ENCODE peak calls at places on chromosome 10, in five cellular contexts. One of them, this sample, is unnamed.

GRCh38 chr10:69377191-69377590 is 39.5 kb downstream of the TACR2 start:
- DNase-seq in RWPE1: no peak
- DNase-seq in CD4-positive, alpha-beta T cell: no peak
- DNase-seq in GM13976: no peak
- DNase-seq in mesothelial cell of epicardium: no peak
- DNase-seq in this sample: no peak

GRCh38 chr10:78950656-78951587 is 117.8 kb upstream of the ZMIZ1 start:
- DNase-seq in RWPE1: peak; percentile 97
- DNase-seq in CD4-positive, alpha-beta T cell: no peak
- DNase-seq in GM13976: no peak
- DNase-seq in mesothelial cell of epicardium: no peak
- DNase-seq in this sample: no peak

GRCh38 chr10:48790740-48791044 is 106.0 kb downstream of the WDFY4 start:
- DNase-seq in RWPE1: no peak
- DNase-seq in CD4-positive, alpha-beta T cell: no peak
- DNase-seq in GM13976: no peak
- DNase-seq in mesothelial cell of epicardium: no peak
- DNase-seq in this sample: no peak

GRCh38 chr10:104521901-104522827 is 118.9 kb upstream of the SORCS3 start:
- DNase-seq in RWPE1: no peak
- DNase-seq in CD4-positive, alpha-beta T cell: no peak
- DNase-seq in GM13976: no peak
- DNase-seq in mesothelial cell of epicardium: no peak
- DNase-seq in this sample: no peak

GRCh38 chr10:56622335-56622973 is 261.4 kb upstream of the ZWINT start:
- DNase-seq in RWPE1: no peak
- DNase-seq in CD4-positive, alpha-beta T cell: no peak
- DNase-seq in GM13976: peak; percentile 18
- DNase-seq in mesothelial cell of epicardium: no peak
- DNase-seq in this sample: peak; percentile 13

GRCh38 chr10:129864601-129865126 is 99.4 kb downstream of the EBF3 start:
- DNase-seq in RWPE1: no peak
- DNase-seq in CD4-positive, alpha-beta T cell: no peak
- DNase-seq in GM13976: no peak
- DNase-seq in mesothelial cell of epicardium: no peak
- DNase-seq in this sample: no peak

GRCh38 chr10:77156406-77156879 is 481.2 kb downstream of the KCNMA1 start:
- DNase-seq in RWPE1: no peak
- DNase-seq in CD4-positive, alpha-beta T cell: no peak
- DNase-seq in GM13976: no peak
- DNase-seq in mesothelial cell of epicardium: no peak
- DNase-seq in this sample: no peak

GRCh38 chr10:8331387-8331786 is 276.9 kb downstream of the GATA3 start:
- DNase-seq in RWPE1: no peak
- DNase-seq in CD4-positive, alpha-beta T cell: peak; percentile 4
- DNase-seq in GM13976: no peak
- DNase-seq in mesothelial cell of epicardium: no peak
- DNase-seq in this sample: no peak

GRCh38 chr10:19421664-19422063 is 373.1 kb downstream of the MALRD1 start:
- DNase-seq in RWPE1: no peak
- DNase-seq in CD4-positive, alpha-beta T cell: no peak
- DNase-seq in GM13976: no peak
- DNase-seq in mesothelial cell of epicardium: no peak
- DNase-seq in this sample: no peak

GRCh38 chr10:73601486-73601921 is 10.4 kb upstream of the USP54 start:
- DNase-seq in RWPE1: peak; percentile 87
- DNase-seq in CD4-positive, alpha-beta T cell: no peak
- DNase-seq in GM13976: no peak
- DNase-seq in mesothelial cell of epicardium: no peak
- DNase-seq in this sample: no peak

GRCh38 chr10:114967071-114967470 is 29.1 kb downstream of the TRUB1 start:
- DNase-seq in RWPE1: no peak
- DNase-seq in CD4-positive, alpha-beta T cell: no peak
- DNase-seq in GM13976: no peak
- DNase-seq in mesothelial cell of epicardium: no peak
- DNase-seq in this sample: no peak

GRCh38 chr10:131231965-131232541 is 79.5 kb downstream of the TCERG1L start:
- DNase-seq in RWPE1: no peak
- DNase-seq in CD4-positive, alpha-beta T cell: no peak
- DNase-seq in GM13976: no peak
- DNase-seq in mesothelial cell of epicardium: no peak
- DNase-seq in this sample: no peak

GRCh38 chr10:84762754-84763394 is 434.5 kb downstream of the CCSER2 start:
- DNase-seq in RWPE1: no peak
- DNase-seq in CD4-positive, alpha-beta T cell: no peak
- DNase-seq in GM13976: no peak
- DNase-seq in mesothelial cell of epicardium: no peak
- DNase-seq in this sample: no peak

GRCh38 chr10:21184216-21184615 is 287.1 kb upstream of the NEBL start:
- DNase-seq in RWPE1: peak; percentile 67
- DNase-seq in CD4-positive, alpha-beta T cell: no peak
- DNase-seq in GM13976: no peak
- DNase-seq in mesothelial cell of epicardium: no peak
- DNase-seq in this sample: no peak

GRCh38 chr10:10872035-10872673 is 145.5 kb upstream of the CELF2 start:
- DNase-seq in RWPE1: peak; percentile 45
- DNase-seq in CD4-positive, alpha-beta T cell: no peak
- DNase-seq in GM13976: no peak
- DNase-seq in mesothelial cell of epicardium: no peak
- DNase-seq in this sample: no peak

GRCh38 chr10:86592413-86592812 is 61.9 kb upstream of the OPN4 start:
- DNase-seq in RWPE1: no peak
- DNase-seq in CD4-positive, alpha-beta T cell: no peak
- DNase-seq in GM13976: no peak
- DNase-seq in mesothelial cell of epicardium: no peak
- DNase-seq in this sample: no peak

GRCh38 chr10:7529638-7530037 is 118.8 kb upstream of the SFMBT2 start:
- DNase-seq in RWPE1: peak; percentile 13
- DNase-seq in CD4-positive, alpha-beta T cell: no peak
- DNase-seq in GM13976: no peak
- DNase-seq in mesothelial cell of epicardium: no peak
- DNase-seq in this sample: no peak

GRCh38 chr10:77857272-77857671 is 69.3 kb downstream of the DLG5 start:
- DNase-seq in RWPE1: peak; percentile 41
- DNase-seq in CD4-positive, alpha-beta T cell: no peak
- DNase-seq in GM13976: no peak
- DNase-seq in mesothelial cell of epicardium: no peak
- DNase-seq in this sample: no peak

GRCh38 chr10:47378606-47379444 is 5.3 kb downstream of the ZNF488 start:
- DNase-seq in RWPE1: no peak
- DNase-seq in CD4-positive, alpha-beta T cell: no peak
- DNase-seq in GM13976: peak; percentile 6
- DNase-seq in mesothelial cell of epicardium: peak; percentile 17
- DNase-seq in this sample: no peak

GRCh38 chr10:88791924-88792323 is 10.6 kb upstream of the LIPM start:
- DNase-seq in RWPE1: peak; percentile 39
- DNase-seq in CD4-positive, alpha-beta T cell: no peak
- DNase-seq in GM13976: no peak
- DNase-seq in mesothelial cell of epicardium: no peak
- DNase-seq in this sample: peak; percentile 27

GRCh38 chr10:98748298-98748697 is 301.6 kb upstream of the HPS1 start:
- DNase-seq in RWPE1: peak; percentile 8
- DNase-seq in CD4-positive, alpha-beta T cell: no peak
- DNase-seq in GM13976: peak; percentile 26
- DNase-seq in mesothelial cell of epicardium: no peak
- DNase-seq in this sample: peak; percentile 15
- TF ChIP-seq CTCF in RWPE1: no peak
- TF ChIP-seq CTCF in CD4-positive, alpha-beta T cell: no peak
- TF ChIP-seq CTCF in GM13976: no peak
- TF ChIP-seq CTCF in mesothelial cell of epicardium: no peak
- TF ChIP-seq CTCF in this sample: peak; percentile 23

DNA sequence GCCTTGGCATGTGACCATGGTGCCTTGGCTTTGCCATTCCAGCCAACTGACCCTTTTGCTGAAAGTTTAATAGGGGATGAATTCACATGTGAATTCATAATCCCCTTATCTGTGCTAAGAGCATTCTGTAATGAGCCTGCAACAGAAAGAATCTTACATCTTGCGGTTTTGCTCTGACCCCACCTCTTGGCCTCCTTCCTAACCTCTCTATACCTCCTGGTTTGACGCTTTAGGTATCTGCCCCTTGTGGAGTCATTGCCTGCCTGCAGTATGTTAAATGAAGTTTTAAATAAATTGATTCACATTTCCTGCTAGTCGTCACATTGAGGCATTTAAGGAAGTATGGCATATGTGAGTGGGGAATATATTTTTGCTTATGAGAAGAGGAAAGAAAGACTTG is 60.7 kb downstream of the LRMDA start:
- DNase-seq in RWPE1: no peak
- DNase-seq in CD4-positive, alpha-beta T cell: no peak
- DNase-seq in GM13976: no peak
- DNase-seq in mesothelial cell of epicardium: no peak
- DNase-seq in this sample: no peak
- TF ChIP-seq CTCF in RWPE1: no peak
- TF ChIP-seq CTCF in CD4-positive, alpha-beta T cell: no peak
- TF ChIP-seq CTCF in GM13976: no peak
- TF ChIP-seq CTCF in mesothelial cell of epicardium: no peak
- TF ChIP-seq CTCF in this sample: no peak

GRCh38 chr10:29409241-29410051 is 120.6 kb downstream of the LYZL1 start:
- DNase-seq in RWPE1: peak; percentile 65
- DNase-seq in CD4-positive, alpha-beta T cell: peak; percentile 28
- DNase-seq in GM13976: peak; percentile 73
- DNase-seq in mesothelial cell of epicardium: no peak
- DNase-seq in this sample: peak; percentile 67
- TF ChIP-seq CTCF in RWPE1: no peak
- TF ChIP-seq CTCF in CD4-positive, alpha-beta T cell: no peak
- TF ChIP-seq CTCF in GM13976: no peak
- TF ChIP-seq CTCF in mesothelial cell of epicardium: no peak
- TF ChIP-seq CTCF in this sample: no peak

DNA sequence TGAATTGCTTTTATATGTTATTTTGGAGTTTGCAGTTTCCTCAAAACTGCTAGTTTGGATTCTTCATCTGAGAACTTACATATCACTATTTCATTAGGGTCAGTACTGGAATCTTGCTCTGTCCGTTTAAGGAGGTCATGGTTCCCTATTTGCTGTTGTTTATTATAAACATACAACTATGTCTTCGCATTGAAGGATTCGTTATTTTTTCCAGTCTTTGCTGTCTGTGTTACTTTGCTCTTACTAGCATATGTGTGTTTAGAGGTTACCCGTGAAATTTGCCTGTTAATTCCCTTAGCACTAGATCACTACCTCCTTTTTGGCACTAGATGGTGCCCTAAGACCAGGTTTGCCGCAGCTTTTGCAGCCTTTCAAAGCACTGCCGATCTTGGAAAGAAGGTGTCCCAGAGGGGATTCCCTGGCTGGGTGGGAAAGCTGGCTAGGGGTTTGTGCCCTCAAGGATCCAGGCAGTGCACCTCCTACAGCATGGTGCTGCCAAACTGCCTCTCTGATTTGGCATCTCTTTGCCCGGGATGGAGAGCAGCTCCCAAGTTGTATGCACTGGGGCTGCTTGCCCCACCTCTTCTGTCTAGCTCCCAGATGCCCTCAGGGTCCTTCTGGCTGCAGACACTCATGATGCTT is 103.1 kb upstream of the APBB1IP start:
- DNase-seq in RWPE1: peak; percentile 56
- DNase-seq in CD4-positive, alpha-beta T cell: peak; percentile 60
- DNase-seq in GM13976: peak; percentile 64
- DNase-seq in mesothelial cell of epicardium: peak; percentile 67
- DNase-seq in this sample: peak; percentile 67
- TF ChIP-seq CTCF in RWPE1: peak; percentile 66
- TF ChIP-seq CTCF in CD4-positive, alpha-beta T cell: peak; percentile 86
- TF ChIP-seq CTCF in GM13976: peak; percentile 72
- TF ChIP-seq CTCF in mesothelial cell of epicardium: peak; percentile 65
- TF ChIP-seq CTCF in this sample: peak; percentile 77